ENCODE peak calls at places on chromosomes 11 and 22, in nine cellular contexts. B is Right ventricle myocardium superior, Y is non-pigmented ciliary epithelial cell, P is activated T-cell treated with anti-CD3 and anti-CD28 coated beads for 1 hour, A is left ventricle myocardium inferior, T is endodermal cell, W is epithelial cell of esophagus, O is mucosa of gallbladder, H is IMR-90. I is an unnamed sample.

GRCh38 chr11:112167145-112167544 is at the start of gene TEX12:
- DNase-seq in A (no peak), O (no peak), T (no peak), P (no peak), W (no peak), B (no peak), H (no peak), Y (no peak), I (no peak)

GRCh38 chr11:44633641-44634040 is 68.2 kb downstream of the CD82 start:
- DNase-seq in H (no peak), W (no peak), B (peak), T (peak), A (no peak), Y (no peak), O (no peak), P (no peak), I (peak)

GRCh38 chr22:30422481-30423295 is 2.9 kb upstream of the MTFP1 start:
- DNase-seq in O (peak), P (no peak), Y (peak), H (peak), T (peak), W (peak), A (peak), B (peak), I (peak)

GRCh38 chr11:120057595-120058581 is 80.0 kb downstream of the TRIM29 start:
- DNase-seq in T (peak), O (no peak), W (peak), Y (no peak), A (no peak), B (no peak), H (no peak), P (no peak), I (no peak)

GRCh38 chr11:14541180-14541579 is 21.0 kb upstream of the PSMA1 start:
- DNase-seq in O (no peak), T (no peak), B (no peak), Y (no peak), W (no peak), P (no peak), H (no peak), A (no peak), I (no peak)

GRCh38 chr11:45407226-45407625 is 121.1 kb upstream of the SYT13 start:
- DNase-seq in Y (no peak), T (no peak), P (no peak), A (no peak), O (no peak), B (no peak), W (no peak), H (no peak), I (no peak)

GRCh38 chr22:37803636-37804371 is 3.9 kb upstream of the GCAT start:
- DNase-seq in T (peak), A (no peak), H (no peak), P (no peak), O (no peak), Y (no peak), B (no peak), W (no peak), I (no peak)

GRCh38 chr11:126147268-126148111 is 64.0 kb downstream of the RPUSD4 start:
- DNase-seq in B (no peak), H (no peak), T (peak), O (no peak), A (no peak), Y (no peak), P (no peak), W (peak), I (no peak)

GRCh38 chr22:35708917-35709316 is 8.8 kb upstream of the APOL5 start:
- DNase-seq in P (no peak), A (no peak), T (no peak), B (no peak), H (no peak), W (no peak), O (no peak), Y (no peak), I (no peak)

GRCh38 chr11:454801-455565 is 4.9 kb downstream of the PTDSS2 start:
- DNase-seq in O (no peak), Y (no peak), W (no peak), P (no peak), B (no peak), A (no peak), H (no peak), T (no peak), I (no peak)

GRCh38 chr11:83072689-83073242 is 1.1 kb upstream of the RAB30 start:
- DNase-seq in W (no peak), B (no peak), T (peak), P (no peak), A (no peak), Y (no peak), O (no peak), H (no peak), I (peak)

GRCh38 chr11:113473983-113474361 is 1.2 kb downstream of the DRD2 start:
- DNase-seq in O (no peak), B (no peak), P (no peak), W (no peak), A (no peak), H (no peak), T (no peak), Y (no peak), I (no peak)

GRCh38 chr22:44931077-44931540 is 78.7 kb downstream of the PHF21B start:
- DNase-seq in W (no peak), H (peak), A (peak), B (peak), O (peak), T (no peak), Y (no peak), P (no peak), I (no peak)

GRCh38 chr11:134393638-134394037 is 18.4 kb downstream of the B3GAT1 start:
- DNase-seq in B (no peak), A (no peak), P (no peak), Y (no peak), H (no peak), W (no peak), T (peak), O (peak), I (no peak)

GRCh38 chr11:94650756-94651155 is 83.6 kb downstream of the PIWIL4 start:
- DNase-seq in T (peak), Y (no peak), B (peak), O (peak), A (peak), W (peak), H (peak), P (no peak), I (no peak)

GRCh38 chr11:62398011-62398994 is 20.5 kb upstream of the SCGB1A1 start:
- DNase-seq in A (peak), P (no peak), H (peak), O (no peak), T (peak), Y (no peak), B (peak), W (no peak), I (no peak)

GRCh38 chr22:46036558-46037408 is 59.8 kb upstream of the WNT7B start:
- DNase-seq in O (no peak), W (peak), B (no peak), A (no peak), P (peak), Y (no peak), H (no peak), T (peak), I (peak)

GRCh38 chr22:49373801-49374226 is 453.9 kb downstream of the BRD1 start:
- DNase-seq in P (no peak), O (peak), H (no peak), T (peak), A (no peak), Y (no peak), B (no peak), W (no peak), I (no peak)

GRCh38 chr11:31651208-31651607 is 141.6 kb downstream of the ELP4 start:
- DNase-seq in W (no peak), P (no peak), Y (no peak), B (no peak), H (no peak), O (no peak), A (no peak), T (no peak), I (no peak)

GRCh38 chr11:46918087-46918751 is at the start of gene LRP4:
- DNase-seq in B (peak), H (no peak), Y (no peak), P (peak), T (peak), W (peak), A (peak), O (no peak), I (peak)

GRCh38 chr22:21775061-21775460 is 39.5 kb upstream of the YPEL1 start:
- DNase-seq in O (no peak), W (no peak), T (no peak), B (no peak), Y (no peak), P (no peak), H (peak), A (no peak), I (no peak)

I was measured in DND-41.